ENCODE peak calls at places on chromosomes 4 and X, in five cellular contexts. N, I, E, L and Q are unnamed samples.

GRCh38 chrX:83771664-83772063 is 89.3 kb upstream of the CYLC1 start:
- DNase-seq in N (peak), I (peak), E (no peak), L (no peak), Q (no peak)

GRCh38 chrX:6024204-6024603 is 204.5 kb downstream of the NLGN4X start:
- DNase-seq in N (no peak), I (no peak), E (peak), L (peak), Q (peak)

GRCh38 chr4:42555828-42556227 is 101.1 kb downstream of the ATP8A1 start:
- DNase-seq in N (no peak), I (no peak), E (peak), L (peak), Q (no peak)

GRCh38 chrX:31609130-31609529 is 537.3 kb upstream of the FTHL17 start:
- DNase-seq in N (no peak), I (no peak), E (peak), L (peak), Q (peak)

GRCh38 chr4:154024097-154024496 is 235.2 kb upstream of the SFRP2 start:
- DNase-seq in N (peak), I (peak), E (no peak), L (peak), Q (no peak)

GRCh38 chr4:103008875-103009729 is 10.4 kb downstream of the SLC9B1 start:
- DNase-seq in N (peak), I (no peak), E (peak), L (peak), Q (no peak)

GRCh38 chrX:18160369-18160768 is 60.3 kb downstream of the BEND2 start:
- DNase-seq in N (no peak), I (no peak), E (no peak), L (no peak), Q (no peak)

GRCh38 chr4:51943221-51943620 is 76.9 kb downstream of the LRRC66 start:
- DNase-seq in N (no peak), I (no peak), E (peak), L (peak), Q (no peak)

GRCh38 chr4:168522371-168522770 is 25.5 kb downstream of the PALLD start:
- DNase-seq in N (no peak), I (no peak), E (no peak), L (no peak), Q (no peak)

GRCh38 chr4:98481167-98481566 is 177.2 kb downstream of the TSPAN5 start:
- DNase-seq in N (no peak), I (no peak), E (no peak), L (no peak), Q (no peak)

GRCh38 chr4:186651624-186652023 is 72.0 kb downstream of the FAT1 start:
- DNase-seq in N (peak), I (no peak), E (peak), L (no peak), Q (no peak)

GRCh38 chr4:48792348-48793006 is 12.4 kb upstream of the FRYL start:
- DNase-seq in N (no peak), I (no peak), E (no peak), L (no peak), Q (no peak)

GRCh38 chr4:6362243-6362885 is 92.7 kb downstream of the WFS1 start:
- DNase-seq in N (no peak), I (no peak), E (no peak), L (no peak), Q (no peak)

GRCh38 chr4:21139327-21139726 is 439.1 kb downstream of the PACRGL start:
- DNase-seq in N (no peak), I (no peak), E (no peak), L (no peak), Q (no peak)

GRCh38 chr4:180823116-180823515 is 1420.1 kb upstream of the TENM3 start:
- DNase-seq in N (no peak), I (no peak), E (peak), L (no peak), Q (no peak)

GRCh38 chr4:152936446-152937279 is 540 bp downstream of the FHDC1 start:
- DNase-seq in N (peak), I (peak), E (peak), L (peak), Q (no peak)

GRCh38 chrX:30275498-30275897 is 28.6 kb downstream of the MAGEB1 start:
- DNase-seq in N (peak), I (no peak), E (no peak), L (peak), Q (no peak)

GRCh38 chr4:184961693-184962092 is 56.6 kb upstream of the HELT start:
- DNase-seq in N (no peak), I (peak), E (no peak), L (no peak), Q (no peak)

GRCh38 chr4:19473569-19473968 is 778.1 kb upstream of the SLIT2 start:
- DNase-seq in N (no peak), I (no peak), E (no peak), L (no peak), Q (no peak)

GRCh38 chr4:41155194-41155830 is 59.0 kb downstream of the APBB2 start:
- DNase-seq in N (no peak), I (no peak), E (peak), L (peak), Q (no peak)

GRCh38 chr4:63578383-63578782 is 830.9 kb downstream of the TECRL start:
- DNase-seq in N (no peak), I (no peak), E (no peak), L (peak), Q (no peak)

GRCh38 chr4:1238676-1239000 is 10.3 kb downstream of the CTBP1 start:
- DNase-seq in N (no peak), I (no peak), E (no peak), L (no peak), Q (no peak)

GRCh38 chr4:138736362-138736761 is 279.2 kb upstream of the NOCT start:
- DNase-seq in N (no peak), I (no peak), E (peak), L (peak), Q (no peak)

GRCh38 chr4:46931981-46932380 is 22.9 kb upstream of the COX7B2 start:
- DNase-seq in N (peak), I (peak), E (peak), L (peak), Q (no peak)

GRCh38 chrX:150692296-150692695 is 900 bp upstream of the MTMR1 start:
- DNase-seq in N (no peak), I (no peak), E (no peak), L (no peak), Q (no peak)

GRCh38 chrX:37350034-37350365 is 836 bp downstream of the PRRG1 start:
- DNase-seq in N (no peak), I (no peak), E (peak), L (peak), Q (no peak)

GRCh38 chr4:14384824-14385223 is 617.5 kb upstream of the CPEB2 start:
- DNase-seq in N (no peak), I (no peak), E (no peak), L (no peak), Q (no peak)

GRCh38 chr4:48261288-48261687 is 8.3 kb downstream of the TEC start:
- DNase-seq in N (no peak), I (no peak), E (peak), L (no peak), Q (no peak)

GRCh38 chr4:38980903-38981676 is 51.1 kb downstream of the TMEM156 start:
- DNase-seq in N (no peak), I (no peak), E (peak), L (peak), Q (no peak)

GRCh38 chr4:155950461-155950860 is 3.2 kb downstream of the CTSO start:
- DNase-seq in N (peak), I (no peak), E (no peak), L (no peak), Q (no peak)

GRCh38 chr4:109290918-109291317 is 11.5 kb downstream of the COL25A1 start:
- DNase-seq in N (no peak), I (no peak), E (no peak), L (no peak), Q (no peak)

GRCh38 chrX:67353651-67354370 is 190.0 kb upstream of the AR start:
- DNase-seq in N (no peak), I (no peak), E (no peak), L (peak), Q (no peak)

GRCh38 chr4:183435803-183436202 is 8.6 kb upstream of the CDKN2AIP start:
- DNase-seq in N (no peak), I (no peak), E (no peak), L (no peak), Q (no peak)

GRCh38 chr4:78529569-78530209 is 21.9 kb upstream of the ANXA3 start:
- DNase-seq in N (no peak), I (no peak), E (peak), L (peak), Q (no peak)

GRCh38 chr4:128830906-128831525 is 21.5 kb downstream of the JADE1 start:
- DNase-seq in N (no peak), I (no peak), E (no peak), L (no peak), Q (no peak)

GRCh38 chrX:77893713-77894112 is 1.5 kb downstream of the MAGT1 start:
- DNase-seq in N (no peak), I (no peak), E (no peak), L (no peak), Q (no peak)

GRCh38 chrX:54509401-54509800 is 13.4 kb upstream of the FGD1 start:
- DNase-seq in N (no peak), I (no peak), E (peak), L (peak), Q (no peak)

GRCh38 chr4:152398060-152398459 is 137.8 kb downstream of the FBXW7 start:
- DNase-seq in N (peak), I (no peak), E (no peak), L (peak), Q (no peak)

GRCh38 chrX:10722804-10723364 is 102.5 kb upstream of the MID1 start:
- DNase-seq in N (peak), I (peak), E (peak), L (peak), Q (peak)

GRCh38 chrX:148522006-148522405 is 21.6 kb downstream of the AFF2 start:
- DNase-seq in N (no peak), I (no peak), E (no peak), L (no peak), Q (no peak)
- H3K4me2 ChIP-seq in N (no peak), I (no peak), E (no peak), L (no peak), Q (no peak)

GRCh38 chrX:110600745-110601310 is 194.8 kb downstream of the CHRDL1 start:
- DNase-seq in N (no peak), I (no peak), E (no peak), L (peak), Q (no peak)
- H3K9ac ChIP-seq in N (no peak), I (no peak), E (no peak), L (no peak), Q (no peak)

GRCh38 chr4:111519683-111520082 is 625.6 kb upstream of the FAM241A start:
- DNase-seq in N (peak), I (no peak), E (no peak), L (no peak), Q (no peak)
- H3K4me2 ChIP-seq in N (no peak), I (no peak), E (no peak), L (no peak), Q (no peak)

GRCh38 chrX:154412468-154412867 is 1.1 kb downstream of the TAFAZZIN start:
- DNase-seq in N (no peak), I (no peak), E (no peak), L (peak), Q (no peak)
- H3K9ac ChIP-seq in N (no peak), I (no peak), E (peak), L (peak), Q (peak)

GRCh38 chrX:13283968-13284914 is 35.6 kb downstream of the ATXN3L start:
- DNase-seq in N (peak), I (peak), E (peak), L (peak), Q (no peak)
- H3K4me2 ChIP-seq in N (peak), I (no peak), E (peak), L (peak), Q (no peak)